ENCODE peak calls at places on chromosome 6, in six cellular contexts. K is A549, Z is IMR-90, J is K562, L is HepG2, B is GM12878. I is an unnamed sample.

GRCh38 chr6:153183925-153184324 is 52.8 kb upstream of the RGS17 start:
- DNase-seq in K (no peak), Z (no peak), J (no peak), L (no peak), B (no peak), I (no peak)

GRCh38 chr6:105795913-105796517 is 290.1 kb upstream of the PRDM1 start:
- DNase-seq in K (peak; percentile 33), Z (no peak), J (no peak), L (no peak), B (no peak), I (no peak)

GRCh38 chr6:93584280-93584679 is 164.9 kb upstream of the EPHA7 start:
- DNase-seq in K (no peak), Z (no peak), J (no peak), L (no peak), B (no peak), I (no peak)

GRCh38 chr6:40894962-40895799 is 143.8 kb downstream of the UNC5CL start:
- DNase-seq in K (peak; percentile 50), Z (peak; percentile 54), J (peak; percentile 57), L (peak; percentile 43), B (no peak), I (peak; percentile 77)

GRCh38 chr6:77650098-77650663 is 2.7 kb upstream of the MEI4 start:
- DNase-seq in K (no peak), Z (no peak), J (peak; percentile 32), L (no peak), B (no peak), I (peak; percentile 44)

GRCh38 chr6:75223461-75223860 is 17.6 kb upstream of the COL12A1 start:
- DNase-seq in K (no peak), Z (no peak), J (no peak), L (no peak), B (no peak), I (no peak)

GRCh38 chr6:106529438-106529837 is 99.9 kb downstream of the RTN4IP1 start:
- DNase-seq in K (no peak), Z (no peak), J (no peak), L (no peak), B (no peak), I (no peak)

GRCh38 chr6:2257358-2257757 is 12.0 kb upstream of the GMDS start:
- DNase-seq in K (no peak), Z (no peak), J (no peak), L (no peak), B (no peak), I (no peak)

GRCh38 chr6:15901141-15902115 is 227.5 kb upstream of the MYLIP start:
- DNase-seq in K (no peak), Z (no peak), J (no peak), L (no peak), B (peak; percentile 99), I (no peak)

GRCh38 chr6:2846873-2847224 is 5.2 kb upstream of the SERPINB1 start:
- DNase-seq in K (no peak), Z (no peak), J (no peak), L (no peak), B (no peak), I (no peak)

GRCh38 chr6:154127638-154128037 is 88.6 kb downstream of the OPRM1 start:
- DNase-seq in K (no peak), Z (no peak), J (no peak), L (no peak), B (no peak), I (no peak)

GRCh38 chr6:41462980-41463930 is 82.9 kb upstream of the FOXP4 start:
- DNase-seq in K (peak; percentile 18), Z (peak; percentile 77), J (peak; percentile 82), L (peak; percentile 77), B (no peak), I (no peak)

GRCh38 chr6:11458509-11458908 is 79.0 kb upstream of the TMEM170B start:
- DNase-seq in K (no peak), Z (no peak), J (no peak), L (no peak), B (no peak), I (no peak)

GRCh38 chr6:11462742-11463414 is 74.7 kb upstream of the TMEM170B start:
- DNase-seq in K (no peak), Z (peak; percentile 46), J (no peak), L (peak; percentile 73), B (no peak), I (no peak)

GRCh38 chr6:11460837-11461661 is 76.5 kb upstream of the TMEM170B start:
- DNase-seq in K (no peak), Z (no peak), J (no peak), L (no peak), B (peak; percentile 84), I (no peak)

GRCh38 chr6:11460001-11460668 is 77.4 kb upstream of the TMEM170B start:
- DNase-seq in K (no peak), Z (peak; percentile 20), J (no peak), L (no peak), B (peak; percentile 75), I (no peak)

DNA sequence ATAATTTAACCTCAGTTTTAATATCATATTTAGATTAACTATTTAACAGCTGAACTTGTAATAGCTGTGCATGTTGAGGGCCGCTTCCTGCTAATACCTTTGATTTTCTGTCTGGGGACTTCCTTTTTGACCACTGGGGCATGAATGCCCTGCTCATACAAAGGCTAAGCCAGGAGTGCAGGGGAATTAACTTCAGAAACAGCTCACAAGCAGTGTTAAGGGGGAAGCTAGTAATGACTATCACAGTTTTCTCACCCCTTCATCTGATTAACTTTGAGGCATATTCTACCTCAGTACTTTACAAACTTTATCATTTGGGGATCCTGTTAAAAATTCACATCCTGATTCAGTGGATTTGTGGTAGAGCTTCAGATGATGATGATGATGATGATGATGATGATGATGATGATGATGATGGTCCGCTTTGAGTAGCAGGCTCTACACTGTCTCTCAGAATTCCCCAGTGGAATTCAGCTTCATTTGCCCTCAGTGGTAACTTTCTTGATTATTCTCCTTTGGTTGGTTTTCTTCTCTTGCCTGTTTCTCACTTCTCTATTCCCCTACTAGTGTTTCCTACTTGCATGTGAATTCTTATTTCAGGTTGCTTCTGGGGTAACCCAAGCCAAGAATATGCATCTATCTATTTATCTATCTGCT is 78.4 kb upstream of the TMEM170B start:
- DNase-seq in K (no peak), Z (no peak), J (no peak), L (no peak), B (peak; percentile 90), I (no peak)
- TF ChIP-seq BHLHE40 in K (no peak), Z (no peak), J (no peak), L (no peak), B (peak; percentile 67), I (no peak)

GRCh38 chr6:163843194-163843593 is 428.7 kb downstream of the QKI start:
- DNase-seq in K (no peak), Z (no peak), J (no peak), L (no peak), B (no peak), I (no peak)

GRCh38 chr6:163841733-163842132 is 427.2 kb downstream of the QKI start:
- DNase-seq in K (no peak), Z (no peak), J (no peak), L (no peak), B (no peak), I (no peak)

GRCh38 chr6:163842467-163842866 is 427.9 kb downstream of the QKI start:
- DNase-seq in K (no peak), Z (no peak), J (no peak), L (no peak), B (peak; percentile 45), I (no peak)

GRCh38 chr6:163844352-163844751 is 429.8 kb downstream of the QKI start:
- DNase-seq in K (no peak), Z (no peak), J (no peak), L (no peak), B (no peak), I (no peak)

GRCh38 chr6:163844761-163845160 is 430.2 kb downstream of the QKI start:
- DNase-seq in K (no peak), Z (no peak), J (no peak), L (no peak), B (no peak), I (no peak)
- TF ChIP-seq BHLHE40 in K (no peak), Z (no peak), J (no peak), L (no peak), B (no peak), I (no peak)

DNA sequence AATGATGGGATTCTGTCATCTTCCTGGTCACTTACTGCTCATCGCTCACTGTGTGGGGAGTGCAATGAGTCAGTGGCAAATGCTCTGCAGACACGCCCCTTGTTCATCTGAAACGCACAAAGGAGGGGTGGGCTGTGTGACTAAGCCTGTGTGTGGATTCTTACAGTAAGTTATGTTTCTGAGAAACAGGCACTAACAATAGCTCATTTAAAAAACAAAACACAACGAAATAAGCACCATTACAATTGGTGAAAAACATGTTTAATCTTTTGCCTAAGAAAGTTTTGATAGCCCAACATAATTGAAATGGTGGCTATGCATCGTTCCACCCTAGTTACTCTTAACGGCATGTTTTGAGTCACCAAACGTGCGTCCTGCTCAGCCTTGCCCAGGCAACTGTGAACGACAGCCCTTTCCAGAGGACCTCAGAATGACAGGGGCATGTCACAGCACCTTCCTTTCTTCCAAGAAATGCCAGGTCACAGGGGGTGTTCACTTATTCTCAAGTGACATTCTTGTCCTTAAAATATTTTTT is 118.4 kb upstream of the SGK1 start:
- DNase-seq in K (peak; percentile 82), Z (peak; percentile 99), J (peak; percentile 62), L (peak; percentile 41), B (peak; percentile 57), I (peak; percentile 64)
- TF ChIP-seq BHLHE40 in K (no peak), Z (peak; percentile 61), J (peak; percentile 33), L (no peak), B (peak; percentile 95), I (no peak)

GRCh38 chr6:101761124-101761601 is 367.7 kb downstream of the GRIK2 start:
- DNase-seq in K (no peak), Z (peak; percentile 79), J (no peak), L (no peak), B (no peak), I (no peak)
- TF ChIP-seq BHLHE40 in K (no peak), Z (no peak), J (no peak), L (no peak), B (no peak), I (no peak)

DNA sequence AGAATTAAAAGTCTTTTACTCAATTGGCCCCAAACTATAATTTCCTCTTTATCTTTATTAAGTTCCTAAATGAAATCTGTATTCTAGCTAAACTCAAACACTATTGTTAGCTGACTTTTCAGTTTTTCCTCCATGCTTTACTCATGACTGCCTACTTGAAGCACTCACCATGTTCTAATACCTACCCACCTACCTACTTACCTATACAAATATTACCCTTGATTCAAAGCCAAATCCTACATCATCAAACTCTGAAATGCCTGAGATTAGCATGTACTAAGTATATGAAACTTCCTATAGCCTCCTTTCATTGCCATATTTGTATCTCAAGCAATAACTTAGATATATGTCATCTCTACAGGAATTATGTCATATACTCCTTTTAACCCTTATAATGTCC is 259.7 kb downstream of the HDGFL1 start:
- DNase-seq in K (no peak), Z (no peak), J (no peak), L (no peak), B (no peak), I (no peak)
- TF ChIP-seq BHLHE40 in K (no peak), Z (no peak), J (no peak), L (no peak), B (no peak), I (no peak)